ENCODE peak calls at places on chromosomes 4 and X, in eight cellular contexts. O, U, Q, L, W, Y, H and M are unnamed samples.

GRCh38 chr4:182643801-182644311 is 273.3 kb downstream of the DCTD start:
- DNase-seq in W (no peak), O (no peak), H (peak), U (peak), L (peak), Y (no peak), Q (peak), M (no peak)

GRCh38 chrX:72735561-72735960 is 21.5 kb upstream of the PHKA1 start:
- DNase-seq in Y (no peak), L (no peak), H (no peak), Q (no peak), U (peak), O (no peak), W (no peak), M (no peak)

GRCh38 chr4:157818946-157819692 is 353.7 kb downstream of the GASK1B start:
- DNase-seq in U (no peak), H (no peak), L (no peak), Y (no peak), O (no peak), W (no peak), Q (no peak), M (no peak)

GRCh38 chr4:124060261-124060918 is 652.1 kb downstream of the ANKRD50 start:
- DNase-seq in O (no peak), Y (no peak), Q (peak), H (peak), L (peak), W (peak), U (peak), M (no peak)

GRCh38 chrX:22526339-22526738 is 253.6 kb downstream of the CBLL2 start:
- DNase-seq in U (peak), Y (no peak), O (no peak), W (no peak), L (no peak), Q (no peak), H (no peak), M (no peak)

GRCh38 chrX:148298737-148299136 is 201.7 kb upstream of the AFF2 start:
- DNase-seq in O (no peak), L (no peak), H (no peak), W (no peak), Q (no peak), Y (no peak), U (peak), M (no peak)

GRCh38 chrX:30489323-30489722 is 88.2 kb downstream of the TASL start:
- DNase-seq in L (no peak), Q (no peak), W (no peak), U (no peak), O (no peak), H (peak), Y (no peak), M (no peak)

GRCh38 chrX:135520022-135520552 is 373 bp upstream of the INTS6L start:
- DNase-seq in H (peak), O (no peak), Y (no peak), W (no peak), Q (no peak), U (no peak), L (no peak), M (no peak)

GRCh38 chr4:80185787-80186548 is 11.3 kb upstream of the PRDM8 start:
- DNase-seq in Y (no peak), H (peak), U (no peak), W (no peak), L (no peak), Q (no peak), O (no peak), M (no peak)

GRCh38 chrX:119880076-119880475 is 8.4 kb downstream of the NDUFA1 start:
- DNase-seq in W (no peak), O (no peak), Y (no peak), L (no peak), U (no peak), Q (no peak), H (no peak), M (no peak)

GRCh38 chrX:9062621-9063020 is 28.7 kb upstream of the FAM9B start:
- DNase-seq in Q (no peak), O (no peak), Y (no peak), L (no peak), W (no peak), U (no peak), H (no peak), M (no peak)

GRCh38 chr4:133921280-133922195 is 280.1 kb downstream of the PABPC4L start:
- DNase-seq in L (no peak), H (peak), Q (no peak), O (no peak), U (peak), W (no peak), Y (no peak), M (no peak)

GRCh38 chr4:94452476-94453300 is 946 bp downstream of the PDLIM5 start:
- DNase-seq in H (peak), L (peak), U (peak), Y (peak), W (peak), O (peak), Q (peak), M (peak)

GRCh38 chr4:40838742-40839141 is 89.0 kb downstream of the NSUN7 start:
- DNase-seq in O (no peak), Y (no peak), H (no peak), Q (no peak), U (no peak), W (no peak), L (no peak), M (no peak)

GRCh38 chrX:134692990-134693389 is 34.7 kb upstream of the PLAC1 start:
- DNase-seq in L (no peak), O (no peak), Q (no peak), U (peak), H (no peak), Y (no peak), W (no peak), M (no peak)

GRCh38 chrX:119121341-119121740 is 6.3 kb downstream of the KIAA1210 start:
- DNase-seq in Y (no peak), L (no peak), U (no peak), O (no peak), Q (no peak), H (peak), W (no peak), M (no peak)

GRCh38 chr4:37132351-37132989 is 112.1 kb upstream of the NWD2 start:
- DNase-seq in Q (no peak), W (no peak), U (no peak), H (no peak), O (no peak), L (no peak), Y (no peak), M (no peak)
- TF ChIP-seq CTCF in Q (no peak), W (no peak), U (no peak), H (no peak), O (peak), L (no peak), Y (peak), M (no peak)

GRCh38 chr4:150591284-150591874 is 9.4 kb downstream of the MAB21L2 start:
- DNase-seq in H (peak), Y (no peak), Q (no peak), W (no peak), U (peak), L (no peak), O (no peak), M (no peak)

GRCh38 chr4:150589174-150589573 is 7.2 kb downstream of the MAB21L2 start:
- DNase-seq in O (no peak), Y (no peak), Q (no peak), U (no peak), W (no peak), L (no peak), H (no peak), M (no peak)

GRCh38 chr4:150598906-150599305 is 17.0 kb downstream of the MAB21L2 start:
- DNase-seq in Q (no peak), O (no peak), W (no peak), Y (no peak), U (no peak), L (no peak), H (no peak), M (no peak)

GRCh38 chr4:150591904-150592303 is 10.0 kb downstream of the MAB21L2 start:
- DNase-seq in Q (no peak), W (no peak), L (no peak), H (no peak), U (no peak), Y (no peak), O (no peak), M (no peak)

GRCh38 chr4:150593996-150594395 is 12.0 kb downstream of the MAB21L2 start:
- DNase-seq in Q (no peak), H (no peak), O (no peak), L (no peak), W (no peak), Y (no peak), U (no peak), M (no peak)
- TF ChIP-seq CTCF in Q (peak), H (peak), O (no peak), L (no peak), W (no peak), Y (no peak), U (peak), M (no peak)

DNA sequence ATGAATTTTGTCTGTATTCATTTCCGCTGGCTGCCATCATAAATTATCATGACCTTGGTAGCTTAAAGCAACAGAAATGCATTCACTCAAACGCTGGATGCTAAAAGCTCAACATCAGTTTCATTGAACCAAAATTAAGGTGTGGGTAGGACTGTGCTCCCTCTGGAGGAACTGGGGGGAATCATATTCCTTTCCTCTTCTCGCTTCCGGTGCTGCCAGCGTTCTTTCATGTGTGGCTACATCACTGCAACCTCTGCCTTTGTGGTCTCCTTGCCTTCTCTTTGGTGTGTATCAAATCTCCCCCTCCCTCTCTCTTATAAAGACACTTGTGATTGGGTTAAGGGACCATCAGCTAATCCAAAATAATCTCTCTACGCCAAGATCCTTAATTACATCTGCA is 39.5 kb downstream of the NEIL3 start:
- DNase-seq in O (no peak), H (no peak), Q (no peak), W (no peak), L (no peak), Y (no peak), U (no peak), M (no peak)
- TF ChIP-seq CTCF in O (no peak), H (no peak), Q (no peak), W (no peak), L (no peak), Y (no peak), U (no peak), M (no peak)

GRCh38 chr4:119232286-119232685 is 19.8 kb downstream of the USP53 start:
- DNase-seq in O (no peak), W (no peak), H (no peak), U (no peak), Y (no peak), L (no peak), Q (no peak), M (no peak)
- TF ChIP-seq CTCF in O (no peak), W (no peak), H (no peak), U (no peak), Y (no peak), L (no peak), Q (no peak), M (no peak)

DNA sequence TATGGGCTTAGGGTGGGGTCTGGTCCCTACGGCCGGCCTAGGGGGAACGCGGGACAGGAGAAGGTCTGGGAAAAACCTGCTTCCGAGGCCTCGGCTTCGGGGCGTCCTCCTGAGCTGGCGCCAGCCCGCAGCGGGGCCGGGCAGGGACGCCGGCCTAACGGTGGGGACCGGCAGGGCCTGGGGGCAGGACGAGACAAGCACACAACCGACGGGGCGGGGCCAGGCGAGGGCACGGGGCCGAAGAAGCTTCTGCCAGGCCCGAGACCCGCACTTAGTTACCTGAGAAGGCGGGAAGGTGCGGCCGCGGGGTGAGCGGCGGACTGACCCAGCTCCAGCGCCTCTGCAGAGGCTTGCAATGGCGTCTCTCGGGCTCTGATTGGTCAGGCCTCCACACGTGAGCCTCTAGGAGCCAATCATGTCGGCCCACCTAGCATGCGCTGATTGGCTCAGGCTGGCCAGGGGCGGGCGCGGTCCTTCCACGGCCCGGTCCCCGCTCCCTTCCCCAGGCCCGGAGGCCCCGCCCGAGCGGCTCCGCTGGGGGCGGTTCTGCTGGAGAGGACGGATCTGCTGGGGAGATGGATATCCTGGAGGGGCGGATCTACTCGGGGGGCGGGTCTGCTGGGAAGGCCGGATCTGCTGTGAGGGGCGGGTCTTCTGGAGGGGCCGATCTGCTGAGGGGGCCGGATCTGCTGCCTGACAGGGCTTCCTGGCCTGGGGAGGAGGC is 44.3 kb downstream of the CPLX1 start:
- DNase-seq in W (peak), L (peak), H (peak), Q (peak), O (peak), Y (peak), U (peak), M (peak)
- TF ChIP-seq CTCF in W (no peak), L (no peak), H (no peak), Q (no peak), O (no peak), Y (no peak), U (no peak), M (no peak)

DNA sequence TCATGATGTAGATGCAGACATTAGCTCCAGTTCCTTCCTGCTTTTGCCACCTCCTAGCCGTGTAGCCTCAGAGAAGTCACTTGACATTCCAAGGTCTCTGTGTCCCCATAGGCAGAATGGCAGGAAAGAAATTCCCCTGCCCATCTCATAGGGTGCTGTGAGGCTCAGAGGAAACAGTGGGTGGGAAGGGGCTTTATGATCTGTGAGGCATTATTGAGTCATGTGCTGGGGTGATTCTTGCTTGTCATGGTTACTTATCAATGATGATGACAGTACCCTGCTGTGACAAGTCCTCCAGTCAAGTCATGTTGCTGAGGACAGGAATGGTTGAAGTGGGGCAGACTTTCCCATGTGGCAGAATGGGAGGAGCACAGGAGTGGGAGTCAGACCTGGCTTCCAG is 63.7 kb downstream of the MSX1 start:
- DNase-seq in W (no peak), L (no peak), H (no peak), Y (no peak), U (no peak), Q (no peak), O (no peak), M (no peak)
- TF ChIP-seq CTCF in W (no peak), L (no peak), H (no peak), Y (no peak), U (no peak), Q (no peak), O (no peak), M (no peak)

DNA sequence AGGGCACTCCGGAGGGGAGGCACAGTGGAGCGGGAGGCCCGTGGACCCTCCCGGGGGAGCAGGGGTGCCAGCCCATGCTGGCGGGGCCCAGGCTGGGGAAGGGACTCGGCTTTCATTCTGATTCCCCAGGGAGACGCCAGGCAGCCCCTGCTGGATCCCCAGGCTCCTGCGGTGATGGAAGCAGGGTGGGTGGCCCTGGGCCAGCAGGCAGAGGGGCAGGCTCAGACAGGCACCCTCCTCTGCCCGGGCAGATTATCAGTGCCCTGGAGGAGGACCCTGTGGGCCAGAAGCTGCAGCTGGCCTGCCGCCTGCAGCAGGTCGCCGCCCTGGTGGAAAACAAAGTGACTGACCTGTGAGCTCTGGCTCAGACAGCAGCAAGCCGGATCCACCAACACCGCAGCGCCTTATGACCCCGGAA is 2.1 kb upstream of the SRPK3 start:
- DNase-seq in W (no peak), Y (no peak), H (no peak), Q (no peak), O (no peak), L (no peak), U (no peak), M (no peak)
- TF ChIP-seq CTCF in W (no peak), Y (peak), H (no peak), Q (no peak), O (peak), L (no peak), U (no peak), M (no peak)

DNA sequence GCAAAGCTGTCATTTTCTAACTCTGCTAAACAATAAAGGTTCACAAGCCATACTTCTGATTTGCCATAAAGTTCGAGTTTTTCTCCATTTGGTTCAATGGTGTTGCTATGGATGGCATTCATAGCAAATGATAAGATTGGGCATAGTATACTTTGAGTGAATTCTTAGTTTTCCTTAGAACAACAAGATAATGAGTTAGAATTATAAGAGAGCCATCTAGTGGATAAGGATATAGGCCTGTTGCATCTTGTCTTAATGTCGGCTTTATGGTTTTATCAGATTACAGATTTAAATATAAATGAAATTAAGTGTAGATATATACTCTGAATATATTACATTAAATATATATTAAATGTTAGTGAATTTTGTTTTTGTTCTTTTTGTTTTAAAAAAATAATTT is 644.6 kb downstream of the IL1RAPL1 start:
- DNase-seq in H (no peak), U (peak), L (no peak), W (no peak), O (no peak), Q (no peak), Y (no peak), M (no peak)
- TF ChIP-seq CTCF in H (peak), U (peak), L (no peak), W (no peak), O (peak), Q (peak), Y (no peak), M (no peak)

DNA sequence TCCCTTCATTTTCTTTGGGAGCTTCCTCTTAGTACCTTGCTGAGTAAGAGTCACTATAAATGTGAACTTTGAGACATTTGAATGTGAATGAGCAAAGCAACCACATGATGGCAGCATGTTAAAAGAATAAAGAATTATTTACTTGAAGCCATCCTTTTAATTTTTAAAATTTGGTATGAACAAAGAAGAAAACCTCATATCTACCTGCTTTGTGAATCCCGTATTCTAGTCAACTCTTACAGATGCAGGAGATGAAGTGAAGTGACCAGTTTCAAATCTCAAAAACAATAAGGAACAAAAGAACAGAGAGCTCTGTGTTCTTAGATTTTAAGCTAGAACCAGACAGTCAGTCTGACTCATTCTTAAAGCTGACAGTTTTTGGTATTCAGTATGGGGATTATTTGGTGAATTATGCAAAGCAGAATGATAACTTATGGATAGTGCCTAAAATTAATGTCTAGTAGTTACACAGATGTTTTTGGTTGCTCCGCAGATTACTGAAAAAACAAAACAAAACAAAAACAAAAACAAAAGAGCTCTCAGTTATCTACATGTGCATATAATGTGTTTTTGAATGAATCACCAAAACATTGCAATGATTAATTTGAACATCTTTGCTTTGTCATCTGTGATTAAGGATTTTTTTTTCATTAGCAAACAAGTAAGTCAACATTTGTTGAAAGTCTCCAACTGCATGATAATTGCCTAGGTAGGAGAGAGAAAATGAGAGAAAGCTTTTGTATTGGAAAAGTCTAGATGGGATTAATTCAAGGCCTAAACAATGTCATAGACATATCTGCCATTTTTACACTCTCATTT is 48.2 kb upstream of the H2AZ1 start:
- DNase-seq in Q (no peak), O (no peak), U (peak), H (peak), W (no peak), L (no peak), Y (no peak), M (no peak)
- TF ChIP-seq CTCF in Q (peak), O (peak), U (peak), H (peak), W (no peak), L (no peak), Y (no peak), M (no peak)

GRCh38 chrX:50081282-50081955 is 119.4 kb downstream of the AKAP4 start:
- DNase-seq in H (peak), W (peak), L (no peak), Y (no peak), Q (peak), O (no peak), U (peak), M (no peak)
- TF ChIP-seq CTCF in H (peak), W (no peak), L (no peak), Y (no peak), Q (peak), O (peak), U (peak), M (no peak)